ENCODE peak calls at places on chromosomes 11 and 22, in eight cellular contexts. Q, N, R, H, E, D, I and C are unnamed samples. For H3K4me1 and H3K9me3, the result is how much of the 10 kb centered on the place peaks cover.

GRCh38 chr11:19394525-19395016 is 153.8 kb upstream of the E2F8 start:
- DNase-seq in Q (no peak), N (no peak), R (no peak), H (no peak), E (no peak), D (no peak), I (no peak), C (no peak)

GRCh38 chr11:9906043-9906791 is 242.3 kb downstream of the SWAP70 start:
- DNase-seq in Q (peak), N (peak), R (no peak), H (no peak), E (no peak), D (no peak), I (no peak), C (peak)

GRCh38 chr22:41936894-41937169 is 10.1 kb downstream of the CENPM start:
- DNase-seq in Q (no peak), N (no peak), R (no peak), H (no peak), E (no peak), D (no peak), I (no peak), C (no peak)

GRCh38 chr11:1867381-1867780 is 14.5 kb downstream of the LSP1 start:
- DNase-seq in Q (no peak), N (no peak), R (no peak), H (no peak), E (no peak), D (peak), I (no peak), C (no peak)

GRCh38 chr11:72446929-72447753 is 12.8 kb upstream of the CLPB start:
- DNase-seq in Q (peak), N (peak), R (no peak), H (no peak), E (no peak), D (no peak), I (no peak), C (peak)

GRCh38 chr11:119051440-119052162 is 5.4 kb downstream of the HYOU1 start:
- DNase-seq in Q (no peak), N (no peak), R (no peak), H (no peak), E (no peak), D (peak), I (no peak), C (no peak)

GRCh38 chr11:1408346-1408745 is 18.6 kb downstream of the BRSK2 start:
- DNase-seq in Q (no peak), N (no peak), R (no peak), H (no peak), E (no peak), D (no peak), I (no peak), C (no peak)

GRCh38 chr11:49952091-49952490 is at the start of gene OR4C13:
- DNase-seq in Q (no peak), N (no peak), R (no peak), H (no peak), E (no peak), D (no peak), I (no peak), C (no peak)

GRCh38 chr11:18581825-18582224 is 6.7 kb downstream of the UEVLD start:
- DNase-seq in Q (no peak), N (no peak), R (no peak), H (no peak), E (no peak), D (no peak), I (no peak), C (no peak)

GRCh38 chr11:8258289-8258688 is 5.4 kb downstream of the LMO1 start:
- DNase-seq in Q (peak), N (no peak), R (peak), H (peak), E (no peak), D (no peak), I (peak), C (no peak)

GRCh38 chr11:93248602-93249001 is 50.8 kb upstream of the SLC36A4 start:
- DNase-seq in Q (no peak), N (peak), R (no peak), H (no peak), E (no peak), D (no peak), I (no peak), C (peak)

GRCh38 chr11:36462321-36462720 is 47.8 kb downstream of the TRAF6 start:
- DNase-seq in Q (no peak), N (no peak), R (no peak), H (no peak), E (no peak), D (no peak), I (no peak), C (no peak)

GRCh38 chr11:92204731-92205130 is 19.9 kb upstream of the FAT3 start:
- DNase-seq in Q (peak), N (no peak), R (no peak), H (no peak), E (no peak), D (no peak), I (no peak), C (no peak)

GRCh38 chr22:25368271-25368670 is 148.8 kb downstream of the CRYBB2 start:
- DNase-seq in Q (peak), N (no peak), R (no peak), H (peak), E (peak), D (peak), I (no peak), C (peak)

GRCh38 chr11:114059278-114059983 is at the start of gene ZBTB16:
- DNase-seq in Q (no peak), N (peak), R (peak), H (peak), E (peak), D (peak), I (peak), C (peak)

GRCh38 chr11:23012930-23013329 is 152.7 kb upstream of the CCDC179 start:
- DNase-seq in Q (no peak), N (no peak), R (no peak), H (no peak), E (no peak), D (no peak), I (no peak), C (no peak)

GRCh38 chr11:8794677-8795103 is 112.1 kb downstream of the RPL27A start:
- DNase-seq in Q (no peak), N (no peak), R (no peak), H (no peak), E (peak), D (no peak), I (no peak), C (no peak)

GRCh38 chr11:65476632-65477270 is 22.1 kb upstream of the MALAT1 start:
- DNase-seq in Q (no peak), N (peak), R (peak), H (no peak), E (peak), D (peak), I (no peak), C (no peak)

GRCh38 chr11:65482306-65482850 is 16.5 kb upstream of the MALAT1 start:
- DNase-seq in Q (peak), N (no peak), R (no peak), H (no peak), E (no peak), D (no peak), I (no peak), C (no peak)

GRCh38 chr11:65478411-65479183 is 20.2 kb upstream of the MALAT1 start:
- DNase-seq in Q (peak), N (no peak), R (peak), H (peak), E (peak), D (peak), I (peak), C (no peak)

GRCh38 chr11:65477271-65478029 is 21.4 kb upstream of the MALAT1 start:
- DNase-seq in Q (peak), N (peak), R (peak), H (peak), E (peak), D (peak), I (peak), C (peak)

GRCh38 chr11:65479184-65480145 is 19.4 kb upstream of the MALAT1 start:
- DNase-seq in Q (peak), N (peak), R (peak), H (peak), E (peak), D (peak), I (peak), C (peak)
- H3K4me1 ChIP-seq in Q (under half), N (under half), R (half or more), H (half or more), E (under half), D (under half), I (under half), C (under half)

DNA sequence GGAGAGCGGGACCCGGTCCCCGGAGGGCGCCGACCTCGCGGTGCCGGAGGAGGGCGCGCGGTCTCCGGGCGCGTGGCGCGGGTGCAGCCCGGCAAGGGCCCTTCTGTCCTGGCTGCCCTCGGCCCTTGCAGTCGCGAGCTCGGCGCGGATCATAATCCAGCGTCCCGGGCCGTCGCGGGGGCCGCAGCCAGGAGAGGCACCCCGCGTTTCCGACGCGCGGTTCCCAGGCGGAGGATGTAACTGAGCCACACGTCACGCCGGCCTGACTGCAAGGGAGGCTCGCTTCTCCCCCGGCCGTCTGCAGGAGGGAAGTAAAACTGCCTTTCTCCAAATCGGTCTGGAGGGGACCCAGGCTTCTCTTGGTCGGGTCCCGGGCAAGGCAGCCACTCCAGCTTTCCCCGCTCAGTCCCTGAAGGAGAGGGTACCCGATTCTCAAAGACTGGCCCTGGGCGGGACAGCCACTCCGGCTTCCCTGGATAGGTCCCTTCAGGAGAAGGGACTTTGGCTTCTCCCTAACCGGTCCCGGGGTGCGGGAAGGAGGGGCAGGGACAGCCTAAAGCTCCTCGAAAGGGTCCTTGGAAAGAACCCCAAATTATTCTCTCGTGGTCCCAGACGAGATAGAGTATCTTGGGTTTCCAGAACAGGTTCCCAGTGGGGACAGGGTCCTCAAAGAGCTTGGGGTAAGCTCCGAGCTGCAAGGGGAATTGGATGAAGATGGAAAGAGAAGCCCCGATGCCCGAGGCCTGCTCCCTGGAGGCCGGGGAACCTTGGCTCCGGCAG is 836 bp downstream of the SPON1 start:
- DNase-seq in Q (peak), N (no peak), R (no peak), H (no peak), E (peak), D (peak), I (no peak), C (no peak)
- H3K4me3 ChIP-seq in Q (peak), N (no peak), R (no peak), H (no peak), E (peak), D (peak), I (peak), C (no peak)

GRCh38 chr11:17379383-17380180 is 8.9 kb downstream of the KCNJ11 start:
- DNase-seq in Q (no peak), N (no peak), R (no peak), H (no peak), E (no peak), D (no peak), I (no peak), C (no peak)

GRCh38 chr11:17376493-17376892 is 12.0 kb downstream of the KCNJ11 start:
- DNase-seq in Q (no peak), N (no peak), R (no peak), H (no peak), E (no peak), D (no peak), I (no peak), C (no peak)

GRCh38 chr11:17381156-17381555 is 7.3 kb downstream of the KCNJ11 start:
- DNase-seq in Q (peak), N (no peak), R (no peak), H (no peak), E (no peak), D (no peak), I (no peak), C (no peak)

GRCh38 chr11:17375547-17375946 is 12.9 kb downstream of the KCNJ11 start:
- DNase-seq in Q (no peak), N (no peak), R (no peak), H (no peak), E (no peak), D (no peak), I (no peak), C (no peak)

DNA sequence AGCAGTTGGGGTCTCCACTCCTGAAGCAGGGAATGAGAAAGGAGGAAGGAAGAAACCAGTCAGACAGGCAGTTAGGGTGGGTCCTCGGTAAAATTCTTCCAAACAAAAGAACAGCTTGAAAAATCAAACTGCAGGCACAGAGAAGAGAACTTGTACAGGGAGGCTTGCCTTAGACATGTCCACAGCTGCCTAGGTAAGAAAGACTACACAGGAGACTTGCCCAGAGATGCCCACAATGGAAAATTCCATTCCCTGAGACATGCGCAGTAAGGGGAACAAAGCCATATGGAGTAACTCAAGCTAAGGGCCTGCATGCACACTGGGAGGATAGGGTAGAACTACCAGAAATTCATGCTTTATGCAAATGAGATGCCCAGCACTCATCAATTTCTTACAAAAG is 9.8 kb downstream of the KCNJ11 start:
- DNase-seq in Q (no peak), N (no peak), R (no peak), H (no peak), E (no peak), D (no peak), I (no peak), C (no peak)
- H3K9me3 ChIP-seq in Q (under half), N (under half), R (under half), H (under half), E (under half), D (under half), I (under half), C (under half)

DNA sequence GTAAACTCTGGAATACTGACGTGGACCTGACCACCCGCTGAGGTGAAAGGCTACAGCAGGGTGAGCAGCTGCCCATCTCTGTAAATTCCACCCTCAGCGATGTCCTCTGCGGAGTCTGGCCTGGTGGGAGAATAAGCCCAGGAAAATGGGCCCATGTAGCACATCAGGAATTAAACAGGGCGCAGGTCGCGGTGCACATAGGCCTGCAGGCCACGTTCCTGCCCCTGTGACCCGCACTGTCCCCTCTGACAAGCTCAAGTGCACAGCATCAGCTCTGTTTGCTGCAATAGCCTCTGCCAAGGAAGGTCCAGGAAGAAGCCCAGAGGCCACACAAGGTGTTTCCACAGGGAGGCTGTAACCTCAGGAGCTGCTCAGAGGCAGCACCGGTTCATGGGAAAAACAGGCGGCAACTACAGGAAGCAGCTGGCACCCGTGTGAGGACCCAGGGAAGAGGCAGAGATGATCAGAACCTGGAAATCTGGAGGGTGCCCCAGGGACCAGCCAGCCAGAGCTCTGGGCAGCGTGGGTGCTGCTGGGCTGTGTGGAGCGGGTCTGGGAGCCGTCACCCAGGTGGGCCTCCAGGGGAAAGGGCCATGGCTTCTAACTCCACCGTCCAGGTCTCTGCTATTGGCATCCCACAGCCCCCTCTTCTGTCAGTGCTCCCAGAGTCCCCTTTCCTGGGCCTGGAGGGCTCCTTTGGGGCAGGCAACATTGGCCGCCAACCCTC is 808 bp upstream of the IFITM2 start:
- DNase-seq in Q (no peak), N (no peak), R (no peak), H (no peak), E (no peak), D (peak), I (no peak), C (no peak)
- H3K4me1 ChIP-seq in Q (under half), N (under half), R (under half), H (under half), E (under half), D (under half), I (under half), C (under half)

DNA sequence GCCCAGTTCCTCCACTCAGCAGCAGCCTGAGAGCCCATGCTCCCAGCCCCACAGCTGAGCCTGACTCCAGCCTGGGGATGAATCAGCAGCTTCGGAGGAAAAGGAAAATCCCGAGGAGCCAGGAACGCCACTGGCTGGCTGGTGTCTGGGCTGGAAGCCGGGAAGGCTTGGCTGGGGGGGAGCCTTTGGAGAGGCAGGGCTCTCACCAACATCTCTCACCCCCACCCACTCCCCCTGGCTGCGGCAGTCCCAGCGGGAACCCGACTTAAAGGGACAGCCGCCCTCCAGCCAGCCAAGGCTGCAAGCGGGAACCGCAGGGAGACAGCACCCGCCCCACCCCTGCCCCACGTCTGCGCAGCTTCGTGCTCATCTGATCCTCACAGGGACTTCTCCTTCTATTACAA is 28.4 kb downstream of the KIAA0930 start:
- DNase-seq in Q (peak), N (peak), R (peak), H (peak), E (peak), D (peak), I (peak), C (peak)
- H3K4me3 ChIP-seq in Q (peak), N (no peak), R (peak), H (no peak), E (no peak), D (no peak), I (peak), C (peak)

GRCh38 chr22:48627966-48628365 is 1199.7 kb downstream of the BRD1 start:
- DNase-seq in Q (no peak), N (no peak), R (no peak), H (no peak), E (no peak), D (no peak), I (no peak), C (no peak)

GRCh38 chr22:48629631-48630443 is 1197.8 kb downstream of the BRD1 start:
- DNase-seq in Q (no peak), N (no peak), R (no peak), H (no peak), E (no peak), D (no peak), I (no peak), C (no peak)

GRCh38 chr22:48627203-48627602 is 1200.5 kb downstream of the BRD1 start:
- DNase-seq in Q (peak), N (no peak), R (no peak), H (no peak), E (no peak), D (no peak), I (no peak), C (peak)

GRCh38 chr22:48630444-48630777 is 1197.3 kb downstream of the BRD1 start:
- DNase-seq in Q (no peak), N (no peak), R (no peak), H (no peak), E (no peak), D (no peak), I (no peak), C (no peak)

GRCh38 chr22:48628891-48629559 is 1198.6 kb downstream of the BRD1 start:
- DNase-seq in Q (no peak), N (no peak), R (no peak), H (no peak), E (no peak), D (no peak), I (no peak), C (no peak)
- H3K9me3 ChIP-seq in Q (under half), N (under half), R (under half), H (under half), E (under half), D (under half), I (under half), C (under half)

DNA sequence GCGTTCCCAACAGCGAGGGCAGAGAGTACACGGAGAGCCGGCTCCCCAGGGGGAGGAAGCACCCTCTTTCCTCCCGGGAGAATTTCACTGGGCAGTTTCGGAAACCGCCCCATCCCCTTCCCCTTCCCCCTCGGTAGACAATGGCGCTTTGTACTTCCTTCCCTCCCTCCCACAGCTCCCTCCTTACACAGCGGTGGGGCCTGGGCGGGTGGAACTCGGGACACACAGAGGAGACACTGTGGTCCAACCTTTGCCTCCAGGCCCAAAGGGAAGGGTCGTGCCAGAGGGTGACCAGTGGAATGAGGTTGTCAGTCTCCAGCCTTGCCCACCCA is 4.3 kb downstream of the SMTN start:
- DNase-seq in Q (no peak), N (no peak), R (no peak), H (no peak), E (peak), D (no peak), I (no peak), C (peak)
- H3K4me1 ChIP-seq in Q (under half), N (under half), R (under half), H (under half), E (under half), D (under half), I (under half), C (under half)